ENCODE peak calls at places on chromosomes 12 and 14, in four cellular contexts. One of them, this sample, is unnamed.

GRCh38 chr12:122853582-122854245 is 18.5 kb downstream of the HIP1R start:
- DNase-seq in aorta: no peak
- DNase-seq in posterior vena cava: no peak
- DNase-seq in iris pigment epithelial cell: no peak
- DNase-seq in this sample: no peak

GRCh38 chr12:95884998-95885397 is 26.2 kb downstream of the SNRPF start:
- DNase-seq in aorta: no peak
- DNase-seq in posterior vena cava: no peak
- DNase-seq in iris pigment epithelial cell: no peak
- DNase-seq in this sample: no peak

GRCh38 chr14:75513911-75514672 is 8.2 kb upstream of the BATF start:
- DNase-seq in aorta: no peak
- DNase-seq in posterior vena cava: no peak
- DNase-seq in iris pigment epithelial cell: no peak
- DNase-seq in this sample: no peak

GRCh38 chr12:79056775-79057174 is 192.2 kb downstream of the SYT1 start:
- DNase-seq in aorta: no peak
- DNase-seq in posterior vena cava: no peak
- DNase-seq in iris pigment epithelial cell: no peak
- DNase-seq in this sample: no peak

GRCh38 chr14:77268989-77269595 is 1.9 kb downstream of the NGB start:
- DNase-seq in aorta: no peak
- DNase-seq in posterior vena cava: peak
- DNase-seq in iris pigment epithelial cell: no peak
- DNase-seq in this sample: no peak

GRCh38 chr12:121893901-121894540 is 5.4 kb downstream of the PSMD9 start:
- DNase-seq in aorta: no peak
- DNase-seq in posterior vena cava: no peak
- DNase-seq in iris pigment epithelial cell: peak
- DNase-seq in this sample: peak

GRCh38 chr14:57897148-57897547 is 31.3 kb upstream of the SLC35F4 start:
- DNase-seq in aorta: no peak
- DNase-seq in posterior vena cava: no peak
- DNase-seq in iris pigment epithelial cell: no peak
- DNase-seq in this sample: no peak

GRCh38 chr14:58297412-58297761 is 968 bp upstream of the ARID4A start:
- DNase-seq in aorta: no peak
- DNase-seq in posterior vena cava: no peak
- DNase-seq in iris pigment epithelial cell: peak
- DNase-seq in this sample: no peak

GRCh38 chr12:13205809-13206559 is 9.5 kb downstream of the EMP1 start:
- DNase-seq in aorta: no peak
- DNase-seq in posterior vena cava: no peak
- DNase-seq in iris pigment epithelial cell: peak
- DNase-seq in this sample: peak

GRCh38 chr12:56299308-56299852 is 750 bp downstream of the CS start:
- DNase-seq in aorta: no peak
- DNase-seq in posterior vena cava: no peak
- DNase-seq in iris pigment epithelial cell: no peak
- DNase-seq in this sample: peak

GRCh38 chr14:56666294-56666693 is 86.7 kb downstream of the TMEM260 start:
- DNase-seq in aorta: no peak
- DNase-seq in posterior vena cava: no peak
- DNase-seq in iris pigment epithelial cell: no peak
- DNase-seq in this sample: no peak

GRCh38 chr12:104359216-104359615 is 55.7 kb downstream of the EID3 start:
- DNase-seq in aorta: no peak
- DNase-seq in posterior vena cava: no peak
- DNase-seq in iris pigment epithelial cell: no peak
- DNase-seq in this sample: no peak

GRCh38 chr12:25728196-25728595 is 175.1 kb upstream of the LMNTD1 start:
- DNase-seq in aorta: no peak
- DNase-seq in posterior vena cava: no peak
- DNase-seq in iris pigment epithelial cell: no peak
- DNase-seq in this sample: no peak

GRCh38 chr14:71196921-71197320 is 289.7 kb downstream of the PCNX1 start:
- DNase-seq in aorta: no peak
- DNase-seq in posterior vena cava: no peak
- DNase-seq in iris pigment epithelial cell: no peak
- DNase-seq in this sample: no peak

GRCh38 chr12:12804432-12804886 is 8.7 kb upstream of the DDX47 start:
- DNase-seq in aorta: no peak
- DNase-seq in posterior vena cava: no peak
- DNase-seq in iris pigment epithelial cell: peak
- DNase-seq in this sample: peak

GRCh38 chr12:127742231-127742630 is 524.7 kb upstream of the TMEM132C start:
- DNase-seq in aorta: no peak
- DNase-seq in posterior vena cava: no peak
- DNase-seq in iris pigment epithelial cell: no peak
- DNase-seq in this sample: peak

GRCh38 chr12:42468853-42469252 is 120.7 kb downstream of the PRICKLE1 start:
- DNase-seq in aorta: no peak
- DNase-seq in posterior vena cava: no peak
- DNase-seq in iris pigment epithelial cell: no peak
- DNase-seq in this sample: no peak

GRCh38 chr12:67241482-67241881 is 27.7 kb upstream of the CAND1 start:
- DNase-seq in aorta: no peak
- DNase-seq in posterior vena cava: no peak
- DNase-seq in iris pigment epithelial cell: peak
- DNase-seq in this sample: peak

GRCh38 chr14:66624319-66624937 is 116.5 kb downstream of the GPHN start:
- DNase-seq in aorta: no peak
- DNase-seq in posterior vena cava: no peak
- DNase-seq in iris pigment epithelial cell: peak
- DNase-seq in this sample: peak